ENCODE peak calls at places on chromosomes 12 and 14, in nine cellular contexts. One of them, this sample, is unnamed.

GRCh38 chr14:72528059-72528950 is 365.6 kb downstream of the DPF3 start:
- DNase-seq in tibial artery: no peak
- DNase-seq in A549: no peak
- DNase-seq in OCI-LY7: no peak
- DNase-seq in ovary: no peak
- DNase-seq in HepG2: no peak
- DNase-seq in psoas muscle: no peak
- DNase-seq in heart left ventricle: no peak
- DNase-seq in GM23248: peak
- DNase-seq in this sample: no peak

GRCh38 chr12:88571543-88571942 is 8.7 kb downstream of the KITLG start:
- DNase-seq in tibial artery: no peak
- DNase-seq in A549: no peak
- DNase-seq in OCI-LY7: no peak
- DNase-seq in ovary: no peak
- DNase-seq in HepG2: no peak
- DNase-seq in psoas muscle: no peak
- DNase-seq in heart left ventricle: no peak
- DNase-seq in GM23248: peak
- DNase-seq in this sample: no peak

GRCh38 chr12:56581418-56582145 is 48.5 kb downstream of the BAZ2A start:
- DNase-seq in tibial artery: no peak
- DNase-seq in A549: no peak
- DNase-seq in OCI-LY7: no peak
- DNase-seq in ovary: no peak
- DNase-seq in HepG2: peak
- DNase-seq in psoas muscle: no peak
- DNase-seq in heart left ventricle: no peak
- DNase-seq in GM23248: no peak
- DNase-seq in this sample: no peak

GRCh38 chr14:32602699-32603098 is 273.6 kb downstream of the AKAP6 start:
- DNase-seq in tibial artery: no peak
- DNase-seq in A549: no peak
- DNase-seq in OCI-LY7: no peak
- DNase-seq in ovary: no peak
- DNase-seq in HepG2: no peak
- DNase-seq in psoas muscle: no peak
- DNase-seq in heart left ventricle: no peak
- DNase-seq in GM23248: no peak
- DNase-seq in this sample: no peak

GRCh38 chr14:33834101-33834955 is 116.5 kb downstream of the EGLN3 start:
- DNase-seq in tibial artery: no peak
- DNase-seq in A549: no peak
- DNase-seq in OCI-LY7: no peak
- DNase-seq in ovary: no peak
- DNase-seq in HepG2: no peak
- DNase-seq in psoas muscle: no peak
- DNase-seq in heart left ventricle: no peak
- DNase-seq in GM23248: no peak
- DNase-seq in this sample: no peak

GRCh38 chr14:97491697-97492096 is 694.5 kb downstream of the VRK1 start:
- DNase-seq in tibial artery: no peak
- DNase-seq in A549: no peak
- DNase-seq in OCI-LY7: no peak
- DNase-seq in ovary: no peak
- DNase-seq in HepG2: no peak
- DNase-seq in psoas muscle: no peak
- DNase-seq in heart left ventricle: no peak
- DNase-seq in GM23248: no peak
- DNase-seq in this sample: no peak

GRCh38 chr12:115042341-115042740 is 358.4 kb upstream of the TBX3 start:
- DNase-seq in tibial artery: no peak
- DNase-seq in A549: no peak
- DNase-seq in OCI-LY7: no peak
- DNase-seq in ovary: no peak
- DNase-seq in HepG2: no peak
- DNase-seq in psoas muscle: no peak
- DNase-seq in heart left ventricle: no peak
- DNase-seq in GM23248: no peak
- DNase-seq in this sample: no peak

GRCh38 chr14:88005978-88006851 is 1.3 kb downstream of the GPR65 start:
- DNase-seq in tibial artery: no peak
- DNase-seq in A549: no peak
- DNase-seq in OCI-LY7: peak
- DNase-seq in ovary: no peak
- DNase-seq in HepG2: no peak
- DNase-seq in psoas muscle: no peak
- DNase-seq in heart left ventricle: no peak
- DNase-seq in GM23248: no peak
- DNase-seq in this sample: no peak

GRCh38 chr12:88985631-88986030 is 366.7 kb downstream of the DUSP6 start:
- DNase-seq in tibial artery: no peak
- DNase-seq in A549: no peak
- DNase-seq in OCI-LY7: no peak
- DNase-seq in ovary: no peak
- DNase-seq in HepG2: no peak
- DNase-seq in psoas muscle: no peak
- DNase-seq in heart left ventricle: no peak
- DNase-seq in GM23248: no peak
- DNase-seq in this sample: no peak

GRCh38 chr12:115667116-115667515 is 610.4 kb downstream of the MED13L start:
- DNase-seq in tibial artery: no peak
- DNase-seq in A549: no peak
- DNase-seq in OCI-LY7: no peak
- DNase-seq in ovary: no peak
- DNase-seq in HepG2: no peak
- DNase-seq in psoas muscle: no peak
- DNase-seq in heart left ventricle: no peak
- DNase-seq in GM23248: no peak
- DNase-seq in this sample: no peak

GRCh38 chr12:59164991-59165718 is 244.9 kb upstream of the LRIG3 start:
- DNase-seq in tibial artery: no peak
- DNase-seq in A549: peak
- DNase-seq in OCI-LY7: peak
- DNase-seq in ovary: no peak
- DNase-seq in HepG2: peak
- DNase-seq in psoas muscle: no peak
- DNase-seq in heart left ventricle: no peak
- DNase-seq in GM23248: peak
- DNase-seq in this sample: no peak

GRCh38 chr12:88805286-88805685 is 225.0 kb upstream of the KITLG start:
- DNase-seq in tibial artery: no peak
- DNase-seq in A549: no peak
- DNase-seq in OCI-LY7: no peak
- DNase-seq in ovary: no peak
- DNase-seq in HepG2: no peak
- DNase-seq in psoas muscle: no peak
- DNase-seq in heart left ventricle: no peak
- DNase-seq in GM23248: peak
- DNase-seq in this sample: no peak

GRCh38 chr12:15580431-15580830 is 208.8 kb downstream of the EPS8 start:
- DNase-seq in tibial artery: no peak
- DNase-seq in A549: no peak
- DNase-seq in OCI-LY7: peak
- DNase-seq in ovary: no peak
- DNase-seq in HepG2: no peak
- DNase-seq in psoas muscle: no peak
- DNase-seq in heart left ventricle: no peak
- DNase-seq in GM23248: no peak
- DNase-seq in this sample: no peak

GRCh38 chr14:88882236-88882635 is 57.8 kb downstream of the TTC8 start:
- DNase-seq in tibial artery: no peak
- DNase-seq in A549: no peak
- DNase-seq in OCI-LY7: no peak
- DNase-seq in ovary: no peak
- DNase-seq in HepG2: peak
- DNase-seq in psoas muscle: no peak
- DNase-seq in heart left ventricle: no peak
- DNase-seq in GM23248: no peak
- DNase-seq in this sample: no peak

GRCh38 chr14:53953828-53954550 is 2.6 kb downstream of the BMP4 start:
- DNase-seq in tibial artery: peak
- DNase-seq in A549: peak
- DNase-seq in OCI-LY7: no peak
- DNase-seq in ovary: peak
- DNase-seq in HepG2: peak
- DNase-seq in psoas muscle: peak
- DNase-seq in heart left ventricle: peak
- DNase-seq in GM23248: peak
- DNase-seq in this sample: no peak

GRCh38 chr12:116123511-116124258 is 153.8 kb downstream of the MED13L start:
- DNase-seq in tibial artery: no peak
- DNase-seq in A549: peak
- DNase-seq in OCI-LY7: peak
- DNase-seq in ovary: no peak
- DNase-seq in HepG2: no peak
- DNase-seq in psoas muscle: peak
- DNase-seq in heart left ventricle: peak
- DNase-seq in GM23248: peak
- DNase-seq in this sample: no peak

GRCh38 chr14:78232666-78233065 is 62.5 kb downstream of the NRXN3 start:
- DNase-seq in tibial artery: no peak
- DNase-seq in A549: no peak
- DNase-seq in OCI-LY7: no peak
- DNase-seq in ovary: no peak
- DNase-seq in HepG2: no peak
- DNase-seq in psoas muscle: no peak
- DNase-seq in heart left ventricle: no peak
- DNase-seq in GM23248: no peak
- DNase-seq in this sample: no peak
- H3K27ac ChIP-seq in tibial artery: no peak
- H3K27ac ChIP-seq in A549: no peak
- H3K27ac ChIP-seq in OCI-LY7: no peak
- H3K27ac ChIP-seq in ovary: no peak
- H3K27ac ChIP-seq in HepG2: no peak
- H3K27ac ChIP-seq in psoas muscle: no peak
- H3K27ac ChIP-seq in heart left ventricle: no peak
- H3K27ac ChIP-seq in GM23248: no peak
- H3K27ac ChIP-seq in this sample: no peak

GRCh38 chr12:93577222-93577621 is 4.7 kb downstream of the SOCS2 start:
- DNase-seq in tibial artery: no peak
- DNase-seq in A549: no peak
- DNase-seq in OCI-LY7: no peak
- DNase-seq in ovary: no peak
- DNase-seq in HepG2: no peak
- DNase-seq in psoas muscle: no peak
- DNase-seq in heart left ventricle: no peak
- DNase-seq in GM23248: no peak
- DNase-seq in this sample: no peak
- H3K27ac ChIP-seq in tibial artery: no peak
- H3K27ac ChIP-seq in A549: no peak
- H3K27ac ChIP-seq in OCI-LY7: no peak
- H3K27ac ChIP-seq in ovary: no peak
- H3K27ac ChIP-seq in HepG2: no peak
- H3K27ac ChIP-seq in psoas muscle: no peak
- H3K27ac ChIP-seq in heart left ventricle: no peak
- H3K27ac ChIP-seq in GM23248: no peak
- H3K27ac ChIP-seq in this sample: no peak

DNA sequence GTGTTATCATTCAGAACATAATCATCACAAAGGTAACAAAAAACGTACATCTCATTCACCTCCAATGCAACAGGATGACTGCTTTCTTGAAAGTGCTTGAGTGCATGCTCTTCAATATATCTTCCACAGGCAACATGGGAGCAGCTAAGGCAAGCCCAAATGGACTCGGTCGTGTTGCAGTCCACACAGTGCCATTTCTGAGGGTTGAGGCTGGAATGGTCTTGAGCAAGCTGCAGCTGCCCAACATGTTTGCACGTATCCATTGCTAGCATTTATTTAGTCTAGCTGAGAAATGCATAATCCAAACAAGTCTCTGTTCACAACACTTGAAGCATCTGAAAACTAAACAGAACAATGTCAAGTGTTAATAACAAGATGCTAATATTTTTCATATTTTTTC is 17.3 kb downstream of the USP44 start:
- DNase-seq in tibial artery: no peak
- DNase-seq in A549: no peak
- DNase-seq in OCI-LY7: no peak
- DNase-seq in ovary: no peak
- DNase-seq in HepG2: no peak
- DNase-seq in psoas muscle: no peak
- DNase-seq in heart left ventricle: no peak
- DNase-seq in GM23248: no peak
- DNase-seq in this sample: no peak
- H3K27ac ChIP-seq in tibial artery: no peak
- H3K27ac ChIP-seq in A549: no peak
- H3K27ac ChIP-seq in OCI-LY7: no peak
- H3K27ac ChIP-seq in ovary: no peak
- H3K27ac ChIP-seq in HepG2: no peak
- H3K27ac ChIP-seq in psoas muscle: no peak
- H3K27ac ChIP-seq in heart left ventricle: no peak
- H3K27ac ChIP-seq in GM23248: no peak
- H3K27ac ChIP-seq in this sample: no peak

GRCh38 chr14:68949236-68949965 is 29.7 kb downstream of the ACTN1 start:
- DNase-seq in tibial artery: no peak
- DNase-seq in A549: no peak
- DNase-seq in OCI-LY7: no peak
- DNase-seq in ovary: no peak
- DNase-seq in HepG2: no peak
- DNase-seq in psoas muscle: no peak
- DNase-seq in heart left ventricle: peak
- DNase-seq in GM23248: peak
- DNase-seq in this sample: no peak

GRCh38 chr14:68945585-68946289 is 33.4 kb downstream of the ACTN1 start:
- DNase-seq in tibial artery: no peak
- DNase-seq in A549: no peak
- DNase-seq in OCI-LY7: no peak
- DNase-seq in ovary: no peak
- DNase-seq in HepG2: peak
- DNase-seq in psoas muscle: no peak
- DNase-seq in heart left ventricle: peak
- DNase-seq in GM23248: no peak
- DNase-seq in this sample: no peak

GRCh38 chr14:68946423-68946822 is 32.7 kb downstream of the ACTN1 start:
- DNase-seq in tibial artery: no peak
- DNase-seq in A549: no peak
- DNase-seq in OCI-LY7: no peak
- DNase-seq in ovary: no peak
- DNase-seq in HepG2: no peak
- DNase-seq in psoas muscle: no peak
- DNase-seq in heart left ventricle: peak
- DNase-seq in GM23248: no peak
- DNase-seq in this sample: no peak

GRCh38 chr14:68948686-68949085 is 30.4 kb downstream of the ACTN1 start:
- DNase-seq in tibial artery: no peak
- DNase-seq in A549: no peak
- DNase-seq in OCI-LY7: no peak
- DNase-seq in ovary: no peak
- DNase-seq in HepG2: no peak
- DNase-seq in psoas muscle: no peak
- DNase-seq in heart left ventricle: peak
- DNase-seq in GM23248: peak
- DNase-seq in this sample: no peak

DNA sequence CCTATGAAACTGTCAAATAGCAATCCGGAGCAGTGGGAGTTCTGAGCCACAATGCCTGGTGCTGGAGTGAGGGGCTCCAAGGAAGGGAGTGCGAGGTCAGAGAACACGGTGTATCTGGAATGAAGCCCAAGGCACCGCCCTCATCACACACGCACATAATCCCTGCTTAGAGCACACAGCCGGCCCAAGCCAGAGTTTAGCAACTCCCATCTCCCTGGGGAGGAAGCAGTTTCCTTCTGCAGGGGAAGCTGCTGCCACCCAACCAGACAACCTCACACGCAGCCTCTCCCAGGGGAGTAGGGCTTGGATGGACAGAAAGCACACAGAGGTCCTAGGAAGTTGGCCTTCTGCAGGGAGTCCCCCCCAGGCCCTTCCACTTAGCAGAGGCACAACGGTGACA is 31.3 kb downstream of the ACTN1 start:
- DNase-seq in tibial artery: peak
- DNase-seq in A549: peak
- DNase-seq in OCI-LY7: no peak
- DNase-seq in ovary: no peak
- DNase-seq in HepG2: no peak
- DNase-seq in psoas muscle: peak
- DNase-seq in heart left ventricle: peak
- DNase-seq in GM23248: peak
- DNase-seq in this sample: no peak
- H3K27ac ChIP-seq in tibial artery: peak
- H3K27ac ChIP-seq in A549: peak
- H3K27ac ChIP-seq in OCI-LY7: no peak
- H3K27ac ChIP-seq in ovary: no peak
- H3K27ac ChIP-seq in HepG2: no peak
- H3K27ac ChIP-seq in psoas muscle: no peak
- H3K27ac ChIP-seq in heart left ventricle: peak
- H3K27ac ChIP-seq in GM23248: peak
- H3K27ac ChIP-seq in this sample: peak

This sample was measured in suprapubic skin.